ENCODE peak calls at places on chromosomes 2 and 18, in five cellular contexts. One of them, this sample, is unnamed. For H3K4me1, the result is how much of the 10 kb centered on the place peaks cover.

GRCh38 chr2:10215393-10215935 is 87.2 kb upstream of the HPCAL1 start:
- DNase-seq in IMR-90: no peak
- DNase-seq in astrocyte: peak
- DNase-seq in BE2C: no peak
- DNase-seq in adrenal gland: no peak
- DNase-seq in this sample: no peak

GRCh38 chr2:164479460-164479859 is 141.8 kb downstream of the GRB14 start:
- DNase-seq in IMR-90: peak
- DNase-seq in astrocyte: peak
- DNase-seq in BE2C: peak
- DNase-seq in adrenal gland: no peak
- DNase-seq in this sample: no peak

GRCh38 chr2:239809391-239809790 is 215.8 kb downstream of the NDUFA10 start:
- DNase-seq in IMR-90: no peak
- DNase-seq in astrocyte: no peak
- DNase-seq in BE2C: no peak
- DNase-seq in adrenal gland: no peak
- DNase-seq in this sample: no peak

GRCh38 chr2:105257981-105258380 is 16.4 kb downstream of the GPR45 start:
- DNase-seq in IMR-90: peak
- DNase-seq in astrocyte: no peak
- DNase-seq in BE2C: no peak
- DNase-seq in adrenal gland: no peak
- DNase-seq in this sample: no peak

GRCh38 chr2:238496756-238497609 is 70.3 kb downstream of the ASB1 start:
- DNase-seq in IMR-90: no peak
- DNase-seq in astrocyte: no peak
- DNase-seq in BE2C: no peak
- DNase-seq in adrenal gland: no peak
- DNase-seq in this sample: peak

GRCh38 chr2:83528746-83529145 is 930.3 kb downstream of the SUCLG1 start:
- DNase-seq in IMR-90: no peak
- DNase-seq in astrocyte: no peak
- DNase-seq in BE2C: no peak
- DNase-seq in adrenal gland: no peak
- DNase-seq in this sample: no peak

GRCh38 chr2:10721344-10722251 is at the start of gene ATP6V1C2:
- DNase-seq in IMR-90: no peak
- DNase-seq in astrocyte: no peak
- DNase-seq in BE2C: peak
- DNase-seq in adrenal gland: peak
- DNase-seq in this sample: no peak

GRCh38 chr2:193818801-193819499 is 1624.2 kb upstream of the TMEFF2 start:
- DNase-seq in IMR-90: no peak
- DNase-seq in astrocyte: no peak
- DNase-seq in BE2C: no peak
- DNase-seq in adrenal gland: no peak
- DNase-seq in this sample: no peak

GRCh38 chr18:56076735-56077134 is 488.7 kb upstream of the TCF4 start:
- DNase-seq in IMR-90: peak
- DNase-seq in astrocyte: no peak
- DNase-seq in BE2C: no peak
- DNase-seq in adrenal gland: no peak
- DNase-seq in this sample: no peak

GRCh38 chr2:38509947-38510326 is 92.8 kb downstream of the HNRNPLL start:
- DNase-seq in IMR-90: no peak
- DNase-seq in astrocyte: no peak
- DNase-seq in BE2C: no peak
- DNase-seq in adrenal gland: no peak
- DNase-seq in this sample: no peak

GRCh38 chr18:12882416-12882815 is 1.6 kb downstream of the PTPN2 start:
- DNase-seq in IMR-90: peak
- DNase-seq in astrocyte: no peak
- DNase-seq in BE2C: no peak
- DNase-seq in adrenal gland: no peak
- DNase-seq in this sample: no peak

GRCh38 chr2:105388971-105389381 is 9.9 kb downstream of the FHL2 start:
- DNase-seq in IMR-90: peak
- DNase-seq in astrocyte: peak
- DNase-seq in BE2C: no peak
- DNase-seq in adrenal gland: peak
- DNase-seq in this sample: no peak

GRCh38 chr2:166351319-166351718 is 24.4 kb downstream of the SCN9A start:
- DNase-seq in IMR-90: peak
- DNase-seq in astrocyte: peak
- DNase-seq in BE2C: peak
- DNase-seq in adrenal gland: no peak
- DNase-seq in this sample: no peak

GRCh38 chr2:157818227-157818626 is 57.9 kb downstream of the ACVR1 start:
- DNase-seq in IMR-90: no peak
- DNase-seq in astrocyte: no peak
- DNase-seq in BE2C: no peak
- DNase-seq in adrenal gland: no peak
- DNase-seq in this sample: no peak

GRCh38 chr2:178297091-178297411 is 102.7 kb downstream of the OSBPL6 start:
- DNase-seq in IMR-90: no peak
- DNase-seq in astrocyte: no peak
- DNase-seq in BE2C: no peak
- DNase-seq in adrenal gland: no peak
- DNase-seq in this sample: no peak

GRCh38 chr2:120983344-120983743 is 247.7 kb downstream of the GLI2 start:
- DNase-seq in IMR-90: peak
- DNase-seq in astrocyte: no peak
- DNase-seq in BE2C: peak
- DNase-seq in adrenal gland: no peak
- DNase-seq in this sample: no peak

DNA sequence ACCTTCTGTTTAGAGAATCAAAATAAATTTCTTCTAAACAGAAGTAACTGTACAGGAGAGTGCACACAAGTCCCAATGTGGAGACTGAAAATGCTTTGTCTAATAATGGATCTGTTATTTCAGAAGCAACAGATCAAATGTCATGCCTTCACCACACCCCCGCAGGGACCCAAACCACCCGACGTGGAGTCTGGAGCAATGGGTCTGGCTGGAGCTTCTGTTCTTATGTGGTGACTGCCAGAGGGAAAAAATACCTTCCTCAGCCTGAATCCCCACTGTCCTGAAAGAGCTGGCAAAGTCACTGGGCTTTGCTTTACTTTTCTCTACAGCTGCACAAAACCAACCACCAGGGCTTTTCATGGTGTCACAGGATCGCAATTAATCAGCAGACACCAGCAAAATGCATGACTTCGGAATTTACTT is 119.0 kb upstream of the ZFP36L2 start:
- DNase-seq in IMR-90: no peak
- DNase-seq in astrocyte: peak
- DNase-seq in BE2C: peak
- DNase-seq in adrenal gland: no peak
- DNase-seq in this sample: no peak
- H3K4me1 ChIP-seq in IMR-90: under half
- H3K4me1 ChIP-seq in astrocyte: under half
- H3K4me1 ChIP-seq in BE2C: under half
- H3K4me1 ChIP-seq in adrenal gland: under half
- H3K4me1 ChIP-seq in this sample: half or more

GRCh38 chr2:152428800-152429637 is 94.0 kb downstream of the FMNL2 start:
- DNase-seq in IMR-90: no peak
- DNase-seq in astrocyte: no peak
- DNase-seq in BE2C: no peak
- DNase-seq in adrenal gland: no peak
- DNase-seq in this sample: no peak
- H3K4me3 ChIP-seq in IMR-90: no peak
- H3K4me3 ChIP-seq in astrocyte: no peak
- H3K4me3 ChIP-seq in BE2C: no peak
- H3K4me3 ChIP-seq in adrenal gland: no peak
- H3K4me3 ChIP-seq in this sample: no peak

GRCh38 chr2:5915926-5916325 is 223.7 kb downstream of the SOX11 start:
- DNase-seq in IMR-90: peak
- DNase-seq in astrocyte: peak
- DNase-seq in BE2C: peak
- DNase-seq in adrenal gland: no peak
- DNase-seq in this sample: no peak
- H3K4me1 ChIP-seq in IMR-90: under half
- H3K4me1 ChIP-seq in astrocyte: under half
- H3K4me1 ChIP-seq in BE2C: under half
- H3K4me1 ChIP-seq in adrenal gland: under half
- H3K4me1 ChIP-seq in this sample: under half

GRCh38 chr2:227509086-227509485 is 37.1 kb downstream of the AGFG1 start:
- DNase-seq in IMR-90: no peak
- DNase-seq in astrocyte: no peak
- DNase-seq in BE2C: no peak
- DNase-seq in adrenal gland: no peak
- DNase-seq in this sample: no peak
- H3K4me3 ChIP-seq in IMR-90: no peak
- H3K4me3 ChIP-seq in astrocyte: no peak
- H3K4me3 ChIP-seq in BE2C: peak
- H3K4me3 ChIP-seq in adrenal gland: no peak
- H3K4me3 ChIP-seq in this sample: no peak

DNA sequence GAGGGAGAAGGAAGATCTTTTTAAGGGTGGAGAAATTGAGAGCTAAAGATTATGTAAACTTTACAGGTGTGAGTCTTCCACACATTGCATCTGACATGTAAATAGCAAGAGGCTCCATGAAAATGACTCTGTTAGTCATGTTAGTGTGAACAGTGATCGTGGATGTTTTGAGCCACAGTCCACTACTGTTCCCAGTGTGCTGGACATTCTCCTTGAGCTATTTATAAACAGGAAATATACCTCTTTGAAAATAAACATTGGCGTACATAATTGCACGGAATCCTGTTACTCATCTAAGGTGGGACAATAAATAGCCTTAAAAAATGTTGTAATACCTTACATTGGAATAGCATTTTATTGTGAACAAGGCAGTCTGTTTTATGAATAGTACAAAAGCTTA is 37.0 kb downstream of the LIMS1 start:
- DNase-seq in IMR-90: peak
- DNase-seq in astrocyte: peak
- DNase-seq in BE2C: no peak
- DNase-seq in adrenal gland: no peak
- DNase-seq in this sample: no peak
- H3K4me1 ChIP-seq in IMR-90: under half
- H3K4me1 ChIP-seq in astrocyte: half or more
- H3K4me1 ChIP-seq in BE2C: under half
- H3K4me1 ChIP-seq in adrenal gland: under half
- H3K4me1 ChIP-seq in this sample: under half

This sample was measured in vagina.